ENCODE peak calls at places on chromosomes 11 and 22, in six cellular contexts. Z, L, M, F, H and I are unnamed samples.
A peak's percentile ranks its signal among the peaks of the same experiment; 100 is the strongest.

GRCh38 chr11:7154881-7155344 is 66.1 kb downstream of the RBMXL2 start:
- DNase-seq in L (no peak), M (no peak), H (no peak), F (no peak), Z (peak; percentile 52), I (no peak)

GRCh38 chr11:34680918-34681554 is 60.1 kb downstream of the EHF start:
- DNase-seq in M (no peak), L (peak; percentile 35), F (no peak), H (no peak), Z (peak; percentile 77), I (no peak)

GRCh38 chr11:18650859-18651557 is 16.9 kb upstream of the SPTY2D1 start:
- DNase-seq in H (no peak), L (peak; percentile 45), M (peak; percentile 71), F (peak; percentile 76), Z (peak; percentile 69), I (no peak)

GRCh38 chr11:128196235-128196634 is 391.1 kb downstream of the ETS1 start:
- DNase-seq in H (no peak), L (no peak), M (no peak), F (no peak), Z (no peak), I (no peak)

GRCh38 chr11:70077411-70078094 is 564 bp upstream of the ANO1 start:
- DNase-seq in M (no peak), Z (no peak), F (peak; percentile 79), L (no peak), H (peak; percentile 62), I (peak; percentile 24)

GRCh38 chr11:35347173-35347878 is 72.0 kb downstream of the SLC1A2 start:
- DNase-seq in L (no peak), M (no peak), H (no peak), F (no peak), Z (no peak), I (no peak)

GRCh38 chr11:121129362-121130340 is 28.6 kb downstream of the TECTA start:
- DNase-seq in Z (no peak), L (no peak), F (no peak), H (no peak), M (no peak), I (no peak)

GRCh38 chr11:1157645-1158591 is at the start of gene MUC5AC:
- DNase-seq in H (peak; percentile 76), F (peak; percentile 80), Z (no peak), M (no peak), L (no peak), I (peak; percentile 74)

GRCh38 chr11:64900263-64900678 is 16.7 kb downstream of the ATG2A start:
- DNase-seq in M (no peak), Z (no peak), F (no peak), H (no peak), L (peak; percentile 8), I (no peak)

GRCh38 chr11:125941241-125941605 is 4.6 kb upstream of the VSIG10L2 start:
- DNase-seq in Z (no peak), F (no peak), M (no peak), H (no peak), L (no peak), I (no peak)

GRCh38 chr22:35567794-35568193 is 27.2 kb downstream of the RASD2 start:
- DNase-seq in Z (no peak), F (no peak), L (no peak), H (no peak), M (no peak), I (no peak)

GRCh38 chr11:43268161-43268560 is 43.6 kb upstream of the API5 start:
- DNase-seq in Z (peak; percentile 2), L (no peak), M (no peak), F (no peak), H (peak; percentile 80), I (no peak)

GRCh38 chr11:124769804-124770774 is 8.0 kb upstream of the ESAM start:
- DNase-seq in Z (peak; percentile 83), H (no peak), M (no peak), L (no peak), F (no peak), I (no peak)

GRCh38 chr11:83219095-83219494 is 25.6 kb downstream of the ANKRD42 start:
- DNase-seq in M (peak; percentile 13), Z (no peak), F (no peak), L (no peak), H (no peak), I (no peak)

GRCh38 chr11:9765320-9766101 is 101.6 kb downstream of the SWAP70 start:
- DNase-seq in H (no peak), F (no peak), Z (peak; percentile 97), L (peak; percentile 95), M (no peak), I (no peak)

GRCh38 chr11:1260023-1260501 is 37.2 kb downstream of the MUC5B start:
- DNase-seq in F (no peak), H (no peak), Z (peak; percentile 20), M (peak; percentile 70), L (no peak), I (peak; percentile 76)

GRCh38 chr22:41563051-41563711 is 2.4 kb downstream of the CSDC2 start:
- DNase-seq in L (peak; percentile 90), M (no peak), F (no peak), H (no peak), Z (peak; percentile 92), I (no peak)

GRCh38 chr11:68311155-68312116 is 955 bp upstream of the LRP5 start:
- DNase-seq in H (no peak), Z (no peak), L (no peak), M (no peak), F (no peak), I (no peak)

GRCh38 chr22:32127904-32128303 is 31.2 kb downstream of the C22orf42 start:
- DNase-seq in Z (no peak), H (no peak), M (peak; percentile 27), L (no peak), F (no peak), I (no peak)

GRCh38 chr11:103596323-103596722 is 440.1 kb upstream of the DDI1 start:
- DNase-seq in L (no peak), M (no peak), Z (no peak), F (no peak), H (no peak), I (no peak)

GRCh38 chr22:31618057-31618456 is 44.0 kb downstream of the PISD start:
- DNase-seq in L (no peak), Z (no peak), M (no peak), F (no peak), H (no peak), I (no peak)

GRCh38 chr11:77642228-77642627 is 4.6 kb upstream of the CLNS1A start:
- DNase-seq in Z (no peak), H (no peak), M (no peak), F (no peak), L (no peak), I (no peak)

GRCh38 chr11:122746050-122746478 is 90.5 kb downstream of the UBASH3B start:
- DNase-seq in M (no peak), L (no peak), H (no peak), F (no peak), Z (no peak), I (no peak)

GRCh38 chr11:65043881-65044501 is 3.0 kb downstream of the SAC3D1 start:
- DNase-seq in L (no peak), Z (peak; percentile 79), M (no peak), F (no peak), H (no peak), I (peak; percentile 83)

GRCh38 chr22:42912049-42912448 is 55.0 kb upstream of the ARFGAP3 start:
- DNase-seq in H (no peak), M (no peak), Z (no peak), L (no peak), F (no peak), I (no peak)

GRCh38 chr11:116177521-116178220 is 595.1 kb downstream of the BUD13 start:
- DNase-seq in M (no peak), F (peak; percentile 62), L (no peak), Z (no peak), H (no peak), I (no peak)

GRCh38 chr11:132101861-132102260 is 731.4 kb downstream of the NTM start:
- DNase-seq in M (no peak), H (no peak), F (no peak), Z (peak; percentile 48), L (peak; percentile 51), I (no peak)

GRCh38 chr22:18085188-18085587 is 7.4 kb downstream of the PEX26 start:
- DNase-seq in H (no peak), F (peak; percentile 46), L (no peak), Z (peak; percentile 29), M (no peak), I (no peak)

GRCh38 chr11:35418847-35419712 is at the start of gene SLC1A2:
- DNase-seq in M (peak; percentile 42), L (peak; percentile 12), F (no peak), Z (peak; percentile 47), H (peak; percentile 84), I (peak; percentile 71)

GRCh38 chr22:43090130-43090789 is 1.1 kb upstream of the TTLL1 start:
- DNase-seq in L (peak; percentile 87), H (peak; percentile 86), M (peak; percentile 69), Z (peak; percentile 87), F (peak; percentile 91), I (no peak)

GRCh38 chr11:123378096-123378495 is 52.0 kb upstream of the GRAMD1B start:
- DNase-seq in H (no peak), F (no peak), Z (no peak), L (no peak), M (no peak), I (no peak)

GRCh38 chr11:75264356-75264755 is 23.8 kb downstream of the TPBGL start:
- DNase-seq in M (no peak), L (no peak), F (peak; percentile 56), H (peak; percentile 16), Z (no peak), I (no peak)

GRCh38 chr11:66285250-66285947 is 3.5 kb downstream of the YIF1A start:
- DNase-seq in F (no peak), Z (no peak), M (no peak), H (no peak), L (no peak), I (no peak)

GRCh38 chr22:41030891-41031290 is 61.5 kb upstream of the EP300 start:
- DNase-seq in Z (peak; percentile 55), H (no peak), L (peak; percentile 78), F (no peak), M (no peak), I (no peak)

GRCh38 chr22:37552560-37553163 is 7.6 kb upstream of the CDC42EP1 start:
- DNase-seq in L (no peak), M (no peak), F (no peak), H (no peak), Z (peak; percentile 66), I (no peak)

GRCh38 chr11:68043349-68044144 is 4.7 kb downstream of the TCIRG1 start:
- DNase-seq in Z (peak; percentile 93), M (no peak), L (peak; percentile 63), F (no peak), H (no peak), I (no peak)

GRCh38 chr11:62012451-62013265 is 45.2 kb upstream of the FTH1 start:
- DNase-seq in M (no peak), H (no peak), F (peak; percentile 76), Z (peak; percentile 60), L (no peak), I (no peak)